ENCODE peak calls at places on chromosomes 4 and X, in six cellular contexts. One of them, this sample, is unnamed.

GRCh38 chrX:104668550-104668949 is 102.6 kb downstream of the IL1RAPL2 start:
- DNase-seq in HCT116: no peak
- DNase-seq in SK-N-SH: no peak
- DNase-seq in HepG2: no peak
- DNase-seq in H1: no peak
- DNase-seq in K562: no peak
- DNase-seq in this sample: no peak

GRCh38 chrX:2498781-2499302 is 1.9 kb downstream of the DHRSX start:
- DNase-seq in SK-N-SH: no peak
- DNase-seq in H1: no peak
- DNase-seq in K562: peak; percentile 19
- DNase-seq in HCT116: no peak
- DNase-seq in HepG2: peak; percentile 65
- DNase-seq in this sample: peak; percentile 20

GRCh38 chr4:52641853-52642563 is 17.1 kb downstream of the USP46 start:
- DNase-seq in HCT116: peak; percentile 88
- DNase-seq in HepG2: no peak
- DNase-seq in SK-N-SH: no peak
- DNase-seq in H1: no peak
- DNase-seq in K562: no peak
- DNase-seq in this sample: peak; percentile 66

GRCh38 chr4:16206848-16207247 is 19.4 kb downstream of the TAPT1 start:
- DNase-seq in H1: no peak
- DNase-seq in K562: no peak
- DNase-seq in SK-N-SH: no peak
- DNase-seq in HCT116: no peak
- DNase-seq in HepG2: no peak
- DNase-seq in this sample: no peak

GRCh38 chr4:151169223-151169622 is 69.8 kb downstream of the RPS3A start:
- DNase-seq in SK-N-SH: peak; percentile 90
- DNase-seq in H1: no peak
- DNase-seq in HepG2: no peak
- DNase-seq in HCT116: no peak
- DNase-seq in K562: no peak
- DNase-seq in this sample: no peak

GRCh38 chr4:186726440-186727148 is 2.9 kb upstream of the FAT1 start:
- DNase-seq in K562: peak; percentile 75
- DNase-seq in HepG2: peak; percentile 63
- DNase-seq in SK-N-SH: peak; percentile 75
- DNase-seq in HCT116: peak; percentile 56
- DNase-seq in H1: no peak
- DNase-seq in this sample: peak; percentile 51

GRCh38 chrX:68375803-68376202 is 57.5 kb downstream of the OPHN1 start:
- DNase-seq in HCT116: no peak
- DNase-seq in HepG2: no peak
- DNase-seq in K562: no peak
- DNase-seq in SK-N-SH: no peak
- DNase-seq in H1: no peak
- DNase-seq in this sample: no peak

GRCh38 chr4:68451246-68452211 is 4.3 kb downstream of the TMPRSS11E start:
- DNase-seq in H1: peak; percentile 44
- DNase-seq in SK-N-SH: no peak
- DNase-seq in HCT116: no peak
- DNase-seq in HepG2: no peak
- DNase-seq in K562: no peak
- DNase-seq in this sample: no peak

GRCh38 chrX:74160358-74160757 is 143.6 kb upstream of the ZCCHC13 start:
- DNase-seq in K562: no peak
- DNase-seq in SK-N-SH: no peak
- DNase-seq in HCT116: no peak
- DNase-seq in H1: no peak
- DNase-seq in HepG2: no peak
- DNase-seq in this sample: no peak

GRCh38 chr4:24471623-24472510 is 112.5 kb downstream of the DHX15 start:
- DNase-seq in K562: no peak
- DNase-seq in HCT116: no peak
- DNase-seq in SK-N-SH: peak; percentile 51
- DNase-seq in H1: no peak
- DNase-seq in HepG2: no peak
- DNase-seq in this sample: no peak

GRCh38 chr4:1512738-1513660 is 106.8 kb upstream of the NKX1-1 start:
- DNase-seq in HCT116: peak; percentile 15
- DNase-seq in SK-N-SH: peak; percentile 87
- DNase-seq in HepG2: peak; percentile 16
- DNase-seq in H1: no peak
- DNase-seq in K562: peak; percentile 72
- DNase-seq in this sample: peak; percentile 5

GRCh38 chr4:36043901-36044300 is 200.4 kb downstream of the ARAP2 start:
- DNase-seq in SK-N-SH: no peak
- DNase-seq in HepG2: no peak
- DNase-seq in K562: no peak
- DNase-seq in H1: no peak
- DNase-seq in HCT116: no peak
- DNase-seq in this sample: no peak

GRCh38 chrX:155148724-155149537 is 67.3 kb upstream of the VBP1 start:
- DNase-seq in K562: peak; percentile 14
- DNase-seq in HCT116: no peak
- DNase-seq in SK-N-SH: peak; percentile 14
- DNase-seq in HepG2: peak; percentile 15
- DNase-seq in H1: no peak
- DNase-seq in this sample: peak; percentile 20

GRCh38 chrX:109685656-109686078 is 47.4 kb downstream of the ACSL4 start:
- DNase-seq in HepG2: no peak
- DNase-seq in SK-N-SH: no peak
- DNase-seq in H1: no peak
- DNase-seq in HCT116: no peak
- DNase-seq in K562: no peak
- DNase-seq in this sample: no peak

GRCh38 chrX:63434665-63435064 is 83.5 kb upstream of the SPIN4 start:
- DNase-seq in SK-N-SH: no peak
- DNase-seq in HepG2: no peak
- DNase-seq in H1: no peak
- DNase-seq in HCT116: peak; percentile 18
- DNase-seq in K562: peak; percentile 76
- DNase-seq in this sample: peak; percentile 85

GRCh38 chr4:173505924-173506779 is 23.9 kb downstream of the HAND2 start:
- DNase-seq in SK-N-SH: peak; percentile 77
- DNase-seq in H1: no peak
- DNase-seq in K562: peak; percentile 78
- DNase-seq in HepG2: peak; percentile 21
- DNase-seq in HCT116: peak; percentile 56
- DNase-seq in this sample: peak; percentile 25

GRCh38 chr4:3045500-3045850 is 28.9 kb downstream of the HTT-AS start:
- DNase-seq in HepG2: no peak
- DNase-seq in H1: no peak
- DNase-seq in SK-N-SH: no peak
- DNase-seq in HCT116: no peak
- DNase-seq in K562: peak; percentile 26
- DNase-seq in this sample: no peak

GRCh38 chrX:31366076-31366475 is 294.2 kb upstream of the FTHL17 start:
- DNase-seq in H1: no peak
- DNase-seq in HepG2: no peak
- DNase-seq in K562: no peak
- DNase-seq in SK-N-SH: no peak
- DNase-seq in HCT116: no peak
- DNase-seq in this sample: no peak

GRCh38 chr4:138226351-138226750 is 15.8 kb downstream of the SLC7A11 start:
- DNase-seq in H1: no peak
- DNase-seq in SK-N-SH: no peak
- DNase-seq in HCT116: no peak
- DNase-seq in K562: no peak
- DNase-seq in HepG2: no peak
- DNase-seq in this sample: peak; percentile 40

GRCh38 chrX:19860571-19860970 is 26.8 kb downstream of the SH3KBP1 start:
- DNase-seq in HCT116: no peak
- DNase-seq in H1: no peak
- DNase-seq in HepG2: no peak
- DNase-seq in K562: no peak
- DNase-seq in SK-N-SH: no peak
- DNase-seq in this sample: no peak

GRCh38 chr4:61445374-61446063 is 245.4 kb downstream of the ADGRL3 start:
- DNase-seq in K562: no peak
- DNase-seq in SK-N-SH: no peak
- DNase-seq in HepG2: peak; percentile 18
- DNase-seq in HCT116: no peak
- DNase-seq in H1: no peak
- DNase-seq in this sample: no peak

GRCh38 chr4:77156912-77157858 is at the start of gene CCNG2:
- DNase-seq in HCT116: no peak
- DNase-seq in SK-N-SH: peak; percentile 84
- DNase-seq in K562: peak; percentile 73
- DNase-seq in HepG2: peak; percentile 12
- DNase-seq in H1: peak; percentile 84
- DNase-seq in this sample: no peak

GRCh38 chr4:77154074-77154473 is 2.9 kb upstream of the CCNG2 start:
- DNase-seq in H1: no peak
- DNase-seq in SK-N-SH: no peak
- DNase-seq in HepG2: no peak
- DNase-seq in K562: no peak
- DNase-seq in HCT116: no peak
- DNase-seq in this sample: no peak

GRCh38 chr4:77156533-77156911 is 485 bp upstream of the CCNG2 start:
- DNase-seq in H1: peak; percentile 99
- DNase-seq in K562: peak; percentile 99
- DNase-seq in SK-N-SH: peak; percentile 91
- DNase-seq in HepG2: peak; percentile 99
- DNase-seq in HCT116: peak; percentile 100
- DNase-seq in this sample: peak; percentile 99

GRCh38 chr4:77154761-77155499 is 2.1 kb upstream of the CCNG2 start:
- DNase-seq in HCT116: no peak
- DNase-seq in HepG2: no peak
- DNase-seq in H1: no peak
- DNase-seq in K562: no peak
- DNase-seq in SK-N-SH: no peak
- DNase-seq in this sample: no peak

DNA sequence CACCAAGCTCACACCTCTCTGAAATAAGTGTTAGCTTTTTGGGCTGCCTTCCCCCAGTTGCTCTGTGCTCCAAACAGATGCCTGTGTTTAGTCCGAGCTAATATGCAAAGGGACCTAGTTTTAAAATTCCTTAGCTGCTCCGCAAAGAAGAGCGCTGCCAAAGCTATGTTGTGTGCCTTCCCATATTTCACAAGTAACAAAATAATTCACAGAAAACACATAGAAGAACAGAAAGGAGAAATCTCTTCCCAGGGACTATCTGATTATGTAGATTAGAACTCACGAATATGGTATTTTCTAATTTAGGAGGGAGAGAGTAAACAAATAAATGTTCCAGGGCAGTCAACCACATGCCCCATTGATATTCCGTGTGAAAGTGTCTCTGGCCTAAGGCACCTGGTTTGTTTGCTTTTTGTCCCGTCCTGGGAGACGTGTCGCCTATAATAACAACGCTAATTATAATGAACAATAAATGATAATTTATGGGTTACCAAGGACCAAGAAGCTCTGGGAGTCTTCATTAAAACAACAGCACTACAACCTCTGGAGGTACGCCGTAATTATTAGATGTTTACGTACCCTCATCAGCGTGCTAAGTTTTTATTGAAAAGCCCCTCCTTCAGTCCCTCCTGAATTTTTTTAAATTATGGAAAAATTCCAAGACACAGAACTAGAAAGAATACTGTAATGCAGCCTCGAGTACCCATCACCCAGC is 1.2 kb upstream of the CCNG2 start:
- DNase-seq in HCT116: no peak
- DNase-seq in K562: no peak
- DNase-seq in HepG2: no peak
- DNase-seq in H1: no peak
- DNase-seq in SK-N-SH: no peak
- DNase-seq in this sample: no peak
- H3K9ac ChIP-seq in HCT116: peak overlapping the region; percentile 56
- H3K9ac ChIP-seq in K562: peak overlapping the region; percentile 78
- H3K9ac ChIP-seq in HepG2: no peak overlapping the region
- H3K9ac ChIP-seq in H1: peak overlapping the region; percentile 14
- H3K9ac ChIP-seq in SK-N-SH: peak overlapping the region; percentile 65
- H3K9ac ChIP-seq in this sample: peak overlapping the region; percentile 40

DNA sequence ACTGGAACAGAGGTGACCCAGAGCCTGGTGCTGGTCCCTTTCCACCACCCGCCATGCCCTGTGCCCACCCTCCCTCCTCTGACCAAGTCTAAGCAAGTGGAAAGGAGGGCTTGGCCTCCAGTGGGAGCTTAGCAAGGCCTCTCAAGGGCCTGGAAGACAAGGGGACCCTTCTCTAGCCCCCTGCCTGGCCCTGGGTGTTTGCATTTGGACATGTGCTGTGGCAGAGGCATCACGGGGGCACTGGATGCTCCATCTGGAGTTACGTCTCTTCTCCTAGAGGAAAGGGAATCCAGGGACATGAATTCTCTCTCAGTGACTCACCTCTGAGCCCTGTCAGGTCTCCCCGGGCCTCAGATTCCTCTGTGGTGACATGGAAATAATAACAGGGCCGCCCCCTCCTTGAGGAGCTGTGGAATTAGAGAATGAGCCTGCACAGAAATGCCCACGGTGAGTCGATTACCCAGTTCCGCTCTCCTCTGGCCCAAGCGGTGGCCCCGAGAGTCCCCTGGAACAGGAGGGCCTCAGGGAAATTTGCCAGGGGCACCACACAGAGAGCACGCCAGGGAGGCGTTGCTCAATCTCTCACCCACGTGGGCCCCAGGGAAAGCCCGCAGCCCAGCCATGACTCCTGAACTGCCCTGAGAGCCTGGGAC is 189.7 kb downstream of the BCOR start:
- DNase-seq in H1: no peak
- DNase-seq in K562: no peak
- DNase-seq in SK-N-SH: peak; percentile 30
- DNase-seq in HCT116: peak; percentile 53
- DNase-seq in HepG2: peak; percentile 61
- DNase-seq in this sample: peak; percentile 45
- TF ChIP-seq MAX in H1: no peak
- TF ChIP-seq MAX in K562: no peak
- TF ChIP-seq MAX in SK-N-SH: peak; percentile 90
- TF ChIP-seq MAX in HCT116: peak; percentile 74
- TF ChIP-seq MAX in HepG2: peak; percentile 58
- TF ChIP-seq MAX in this sample: no peak

GRCh38 chr4:7134737-7135388 is 57.5 kb upstream of the SORCS2 start:
- DNase-seq in SK-N-SH: no peak
- DNase-seq in K562: no peak
- DNase-seq in HepG2: no peak
- DNase-seq in H1: no peak
- DNase-seq in HCT116: no peak
- DNase-seq in this sample: no peak
- H2AFZ ChIP-seq in SK-N-SH: no peak overlapping the region
- H2AFZ ChIP-seq in K562: no peak overlapping the region
- H2AFZ ChIP-seq in HepG2: no peak overlapping the region
- H2AFZ ChIP-seq in H1: no peak overlapping the region
- H2AFZ ChIP-seq in HCT116: no peak overlapping the region
- H2AFZ ChIP-seq in this sample: no peak overlapping the region

DNA sequence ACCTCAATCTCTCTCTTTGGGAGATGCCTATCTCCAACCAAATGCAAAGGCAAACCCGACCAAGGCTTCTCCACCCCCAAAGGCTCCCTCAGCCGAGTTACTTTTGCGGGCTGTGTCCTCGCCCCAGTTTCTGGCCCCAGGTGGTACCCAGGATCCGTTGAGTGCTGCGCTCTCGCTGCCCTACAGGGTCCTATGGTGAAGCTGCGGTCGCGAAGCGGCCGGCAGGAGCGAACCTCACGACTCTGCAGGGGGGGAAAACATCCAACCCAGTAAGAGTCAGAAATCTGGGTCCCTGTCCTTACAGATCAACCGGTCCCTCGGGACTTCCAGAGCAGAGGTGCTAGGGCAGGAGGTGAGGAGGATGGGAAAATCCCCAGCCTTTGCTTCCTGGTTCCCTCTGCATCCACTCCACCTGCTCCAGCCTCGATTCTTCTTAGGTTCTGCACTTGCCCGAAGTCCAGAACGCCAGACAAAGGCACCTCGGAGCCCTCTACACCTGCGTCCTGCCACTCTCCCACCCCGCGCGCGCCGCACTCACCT is 463 bp downstream of the HS3ST1 start:
- DNase-seq in K562: no peak
- DNase-seq in SK-N-SH: no peak
- DNase-seq in H1: no peak
- DNase-seq in HCT116: no peak
- DNase-seq in HepG2: no peak
- DNase-seq in this sample: no peak
- H3K9ac ChIP-seq in K562: no peak overlapping the region
- H3K9ac ChIP-seq in SK-N-SH: no peak overlapping the region
- H3K9ac ChIP-seq in H1: no peak overlapping the region
- H3K9ac ChIP-seq in HCT116: peak overlapping the region; percentile 76
- H3K9ac ChIP-seq in HepG2: no peak overlapping the region
- H3K9ac ChIP-seq in this sample: peak overlapping the region; percentile 20